ENCODE peak calls at places on chromosomes 5 and 9, in nine cellular contexts. One of them, this sample, is unnamed.

GRCh38 chr5:52964138-52964537 is 25.0 kb upstream of the ITGA2 start:
- DNase-seq in lower leg skin: no peak
- DNase-seq in PC-9: no peak
- DNase-seq in hepatocyte: no peak
- DNase-seq in esophagus squamous epithelium: no peak
- DNase-seq in fibroblast of the aortic adventitia: no peak
- DNase-seq in fibroblast of mammary gland: no peak
- DNase-seq in choroid plexus epithelial cell: no peak
- DNase-seq in cardiac fibroblast: no peak
- DNase-seq in this sample: no peak

GRCh38 chr9:126605792-126606482 is 7.8 kb upstream of the LMX1B start:
- DNase-seq in choroid plexus epithelial cell: no peak
- DNase-seq in cardiac fibroblast: peak; percentile 8
- DNase-seq in fibroblast of the aortic adventitia: no peak
- DNase-seq in hepatocyte: no peak
- DNase-seq in fibroblast of mammary gland: no peak
- DNase-seq in esophagus squamous epithelium: no peak
- DNase-seq in PC-9: no peak
- DNase-seq in lower leg skin: no peak
- DNase-seq in this sample: no peak

GRCh38 chr9:87707805-87708500 is 18.0 kb upstream of the CTSL start:
- DNase-seq in PC-9: no peak
- DNase-seq in esophagus squamous epithelium: no peak
- DNase-seq in fibroblast of mammary gland: no peak
- DNase-seq in cardiac fibroblast: no peak
- DNase-seq in hepatocyte: no peak
- DNase-seq in choroid plexus epithelial cell: peak; percentile 55
- DNase-seq in lower leg skin: no peak
- DNase-seq in fibroblast of the aortic adventitia: no peak
- DNase-seq in this sample: no peak

GRCh38 chr9:21777701-21778100 is 24.7 kb upstream of the MTAP start:
- DNase-seq in PC-9: peak; percentile 48
- DNase-seq in esophagus squamous epithelium: no peak
- DNase-seq in fibroblast of the aortic adventitia: peak; percentile 88
- DNase-seq in hepatocyte: no peak
- DNase-seq in lower leg skin: no peak
- DNase-seq in choroid plexus epithelial cell: peak; percentile 71
- DNase-seq in fibroblast of mammary gland: peak; percentile 88
- DNase-seq in cardiac fibroblast: peak; percentile 70
- DNase-seq in this sample: no peak

GRCh38 chr9:114348906-114349482 is 19.3 kb downstream of the ORM2 start:
- DNase-seq in cardiac fibroblast: peak; percentile 98
- DNase-seq in lower leg skin: peak; percentile 66
- DNase-seq in esophagus squamous epithelium: peak; percentile 57
- DNase-seq in PC-9: peak; percentile 91
- DNase-seq in choroid plexus epithelial cell: peak; percentile 99
- DNase-seq in fibroblast of mammary gland: peak; percentile 97
- DNase-seq in hepatocyte: peak; percentile 94
- DNase-seq in fibroblast of the aortic adventitia: peak; percentile 94
- DNase-seq in this sample: peak; percentile 89

GRCh38 chr5:10635257-10635860 is 71.5 kb downstream of the ANKRD33B start:
- DNase-seq in choroid plexus epithelial cell: peak; percentile 40
- DNase-seq in PC-9: no peak
- DNase-seq in cardiac fibroblast: no peak
- DNase-seq in fibroblast of mammary gland: peak; percentile 74
- DNase-seq in hepatocyte: no peak
- DNase-seq in lower leg skin: no peak
- DNase-seq in fibroblast of the aortic adventitia: peak; percentile 18
- DNase-seq in esophagus squamous epithelium: no peak
- DNase-seq in this sample: peak; percentile 95

GRCh38 chr9:109182940-109183798 is 16.1 kb upstream of the FRRS1L start:
- DNase-seq in esophagus squamous epithelium: no peak
- DNase-seq in fibroblast of mammary gland: peak; percentile 24
- DNase-seq in lower leg skin: no peak
- DNase-seq in choroid plexus epithelial cell: peak; percentile 49
- DNase-seq in PC-9: peak; percentile 54
- DNase-seq in cardiac fibroblast: peak; percentile 33
- DNase-seq in hepatocyte: peak; percentile 48
- DNase-seq in fibroblast of the aortic adventitia: peak; percentile 13
- DNase-seq in this sample: peak; percentile 70

GRCh38 chr5:51345106-51345505 is 38.1 kb upstream of the ISL1 start:
- DNase-seq in esophagus squamous epithelium: no peak
- DNase-seq in cardiac fibroblast: peak; percentile 3
- DNase-seq in lower leg skin: no peak
- DNase-seq in hepatocyte: no peak
- DNase-seq in PC-9: no peak
- DNase-seq in choroid plexus epithelial cell: no peak
- DNase-seq in fibroblast of the aortic adventitia: peak; percentile 77
- DNase-seq in fibroblast of mammary gland: no peak
- DNase-seq in this sample: no peak

GRCh38 chr9:134071149-134071548 is 3.3 kb upstream of the BRD3 start:
- DNase-seq in hepatocyte: no peak
- DNase-seq in esophagus squamous epithelium: no peak
- DNase-seq in lower leg skin: no peak
- DNase-seq in choroid plexus epithelial cell: no peak
- DNase-seq in fibroblast of the aortic adventitia: no peak
- DNase-seq in cardiac fibroblast: no peak
- DNase-seq in PC-9: no peak
- DNase-seq in fibroblast of mammary gland: no peak
- DNase-seq in this sample: no peak

GRCh38 chr9:134069536-134070399 is 1.9 kb upstream of the BRD3 start:
- DNase-seq in cardiac fibroblast: no peak
- DNase-seq in lower leg skin: no peak
- DNase-seq in PC-9: no peak
- DNase-seq in hepatocyte: no peak
- DNase-seq in esophagus squamous epithelium: no peak
- DNase-seq in fibroblast of mammary gland: no peak
- DNase-seq in choroid plexus epithelial cell: no peak
- DNase-seq in fibroblast of the aortic adventitia: no peak
- DNase-seq in this sample: no peak

GRCh38 chr9:134066923-134067851 is 639 bp downstream of the BRD3 start:
- DNase-seq in fibroblast of mammary gland: peak; percentile 15
- DNase-seq in choroid plexus epithelial cell: no peak
- DNase-seq in hepatocyte: peak; percentile 68
- DNase-seq in lower leg skin: no peak
- DNase-seq in cardiac fibroblast: peak; percentile 40
- DNase-seq in esophagus squamous epithelium: no peak
- DNase-seq in PC-9: no peak
- DNase-seq in fibroblast of the aortic adventitia: peak; percentile 19
- DNase-seq in this sample: peak; percentile 54

GRCh38 chr9:134067904-134068741 is at the start of gene BRD3:
- DNase-seq in choroid plexus epithelial cell: peak; percentile 89
- DNase-seq in fibroblast of the aortic adventitia: peak; percentile 82
- DNase-seq in esophagus squamous epithelium: peak; percentile 35
- DNase-seq in hepatocyte: peak; percentile 97
- DNase-seq in PC-9: peak; percentile 57
- DNase-seq in lower leg skin: peak; percentile 76
- DNase-seq in cardiac fibroblast: peak; percentile 90
- DNase-seq in fibroblast of mammary gland: peak; percentile 83
- DNase-seq in this sample: peak; percentile 93

GRCh38 chr9:134068742-134069535 is 1.1 kb upstream of the BRD3 start:
- DNase-seq in fibroblast of mammary gland: peak; percentile 29
- DNase-seq in cardiac fibroblast: no peak
- DNase-seq in PC-9: no peak
- DNase-seq in lower leg skin: no peak
- DNase-seq in choroid plexus epithelial cell: no peak
- DNase-seq in hepatocyte: peak; percentile 10
- DNase-seq in fibroblast of the aortic adventitia: no peak
- DNase-seq in esophagus squamous epithelium: no peak
- DNase-seq in this sample: no peak
- TF ChIP-seq CTCF in fibroblast of mammary gland: no peak
- TF ChIP-seq CTCF in cardiac fibroblast: no peak
- TF ChIP-seq CTCF in PC-9: no peak
- TF ChIP-seq CTCF in lower leg skin: no peak
- TF ChIP-seq CTCF in choroid plexus epithelial cell: no peak
- TF ChIP-seq CTCF in hepatocyte: no peak
- TF ChIP-seq CTCF in fibroblast of the aortic adventitia: no peak
- TF ChIP-seq CTCF in esophagus squamous epithelium: no peak
- TF ChIP-seq CTCF in this sample: no peak

GRCh38 chr5:88688981-88689661 is 193.9 kb downstream of the MEF2C start:
- DNase-seq in hepatocyte: no peak
- DNase-seq in cardiac fibroblast: no peak
- DNase-seq in PC-9: no peak
- DNase-seq in esophagus squamous epithelium: no peak
- DNase-seq in lower leg skin: no peak
- DNase-seq in fibroblast of the aortic adventitia: no peak
- DNase-seq in choroid plexus epithelial cell: no peak
- DNase-seq in fibroblast of mammary gland: no peak
- DNase-seq in this sample: no peak

GRCh38 chr5:88688242-88688959 is 194.6 kb downstream of the MEF2C start:
- DNase-seq in fibroblast of mammary gland: no peak
- DNase-seq in hepatocyte: no peak
- DNase-seq in esophagus squamous epithelium: no peak
- DNase-seq in lower leg skin: no peak
- DNase-seq in choroid plexus epithelial cell: no peak
- DNase-seq in cardiac fibroblast: no peak
- DNase-seq in PC-9: no peak
- DNase-seq in fibroblast of the aortic adventitia: no peak
- DNase-seq in this sample: no peak

GRCh38 chr5:88690619-88691560 is 192.1 kb downstream of the MEF2C start:
- DNase-seq in cardiac fibroblast: peak; percentile 66
- DNase-seq in fibroblast of mammary gland: peak; percentile 56
- DNase-seq in hepatocyte: peak; percentile 84
- DNase-seq in fibroblast of the aortic adventitia: peak; percentile 63
- DNase-seq in esophagus squamous epithelium: no peak
- DNase-seq in choroid plexus epithelial cell: peak; percentile 76
- DNase-seq in PC-9: no peak
- DNase-seq in lower leg skin: peak; percentile 48
- DNase-seq in this sample: peak; percentile 77

GRCh38 chr5:88691945-88692868 is 190.8 kb downstream of the MEF2C start:
- DNase-seq in fibroblast of the aortic adventitia: no peak
- DNase-seq in lower leg skin: no peak
- DNase-seq in esophagus squamous epithelium: no peak
- DNase-seq in choroid plexus epithelial cell: no peak
- DNase-seq in cardiac fibroblast: no peak
- DNase-seq in fibroblast of mammary gland: no peak
- DNase-seq in hepatocyte: no peak
- DNase-seq in PC-9: no peak
- DNase-seq in this sample: no peak

DNA sequence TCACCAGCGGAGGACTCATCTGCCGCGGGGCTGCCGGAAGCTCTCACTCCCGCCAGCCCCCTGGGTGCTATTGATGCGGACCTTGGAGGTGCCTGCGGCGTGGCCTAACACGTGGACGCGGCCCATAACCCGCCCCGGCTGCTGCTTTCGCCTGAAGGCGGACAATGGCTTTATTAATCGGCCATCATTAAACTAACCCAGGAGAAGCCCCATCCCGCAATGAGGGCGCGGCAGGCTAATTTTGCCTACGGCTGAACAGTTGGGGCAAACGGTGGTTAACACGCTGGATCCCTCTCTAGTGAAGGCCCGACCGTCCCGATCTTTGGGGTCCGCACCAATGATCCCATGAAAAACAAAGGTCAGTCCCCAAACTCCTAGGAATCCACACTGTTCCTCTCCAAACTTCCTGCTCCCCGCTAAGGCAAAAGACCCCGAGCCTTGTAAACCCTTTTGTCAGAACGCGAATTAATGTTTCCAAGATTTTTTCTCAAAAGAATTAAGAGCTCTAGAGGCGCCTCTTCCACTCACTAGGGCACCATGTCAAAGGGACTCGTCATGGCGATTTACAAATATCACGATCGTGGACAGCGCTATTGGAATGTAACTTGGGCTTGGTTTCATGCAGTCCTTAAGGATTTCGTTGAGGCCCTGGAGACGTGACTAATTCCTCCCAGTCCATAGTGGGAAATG is 193.2 kb downstream of the MEF2C start:
- DNase-seq in PC-9: no peak
- DNase-seq in fibroblast of the aortic adventitia: peak; percentile 33
- DNase-seq in lower leg skin: no peak
- DNase-seq in fibroblast of mammary gland: no peak
- DNase-seq in esophagus squamous epithelium: no peak
- DNase-seq in cardiac fibroblast: no peak
- DNase-seq in choroid plexus epithelial cell: no peak
- DNase-seq in hepatocyte: no peak
- DNase-seq in this sample: no peak
- H3K4me3 ChIP-seq in PC-9: no peak overlapping the region
- H3K4me3 ChIP-seq in fibroblast of the aortic adventitia: no peak overlapping the region
- H3K4me3 ChIP-seq in lower leg skin: no peak overlapping the region
- H3K4me3 ChIP-seq in fibroblast of mammary gland: no peak overlapping the region
- H3K4me3 ChIP-seq in esophagus squamous epithelium: no peak overlapping the region
- H3K4me3 ChIP-seq in cardiac fibroblast: no peak overlapping the region
- H3K4me3 ChIP-seq in choroid plexus epithelial cell: no peak overlapping the region
- H3K4me3 ChIP-seq in hepatocyte: no peak overlapping the region
- H3K4me3 ChIP-seq in this sample: no peak overlapping the region

GRCh38 chr5:150211156-150212030 is 21.5 kb downstream of the SLC6A7 start:
- DNase-seq in hepatocyte: peak; percentile 39
- DNase-seq in lower leg skin: no peak
- DNase-seq in cardiac fibroblast: no peak
- DNase-seq in choroid plexus epithelial cell: no peak
- DNase-seq in PC-9: no peak
- DNase-seq in fibroblast of the aortic adventitia: no peak
- DNase-seq in fibroblast of mammary gland: no peak
- DNase-seq in esophagus squamous epithelium: no peak
- DNase-seq in this sample: no peak

GRCh38 chr5:150210644-150211043 is 20.8 kb downstream of the SLC6A7 start:
- DNase-seq in cardiac fibroblast: no peak
- DNase-seq in lower leg skin: no peak
- DNase-seq in PC-9: no peak
- DNase-seq in esophagus squamous epithelium: no peak
- DNase-seq in hepatocyte: no peak
- DNase-seq in choroid plexus epithelial cell: no peak
- DNase-seq in fibroblast of the aortic adventitia: no peak
- DNase-seq in fibroblast of mammary gland: no peak
- DNase-seq in this sample: no peak

GRCh38 chr5:150206780-150207115 is 16.9 kb downstream of the SLC6A7 start:
- DNase-seq in esophagus squamous epithelium: no peak
- DNase-seq in PC-9: no peak
- DNase-seq in fibroblast of mammary gland: no peak
- DNase-seq in fibroblast of the aortic adventitia: no peak
- DNase-seq in choroid plexus epithelial cell: no peak
- DNase-seq in hepatocyte: no peak
- DNase-seq in lower leg skin: no peak
- DNase-seq in cardiac fibroblast: no peak
- DNase-seq in this sample: no peak

GRCh38 chr5:150208187-150209015 is 18.5 kb downstream of the SLC6A7 start:
- DNase-seq in hepatocyte: no peak
- DNase-seq in choroid plexus epithelial cell: no peak
- DNase-seq in fibroblast of the aortic adventitia: peak; percentile 36
- DNase-seq in PC-9: peak; percentile 48
- DNase-seq in lower leg skin: no peak
- DNase-seq in esophagus squamous epithelium: no peak
- DNase-seq in fibroblast of mammary gland: peak; percentile 79
- DNase-seq in cardiac fibroblast: peak; percentile 21
- DNase-seq in this sample: no peak

GRCh38 chr5:150209020-150209635 is 19.3 kb downstream of the SLC6A7 start:
- DNase-seq in lower leg skin: peak; percentile 41
- DNase-seq in PC-9: peak; percentile 84
- DNase-seq in choroid plexus epithelial cell: peak; percentile 42
- DNase-seq in cardiac fibroblast: peak; percentile 66
- DNase-seq in fibroblast of mammary gland: peak; percentile 56
- DNase-seq in fibroblast of the aortic adventitia: no peak
- DNase-seq in esophagus squamous epithelium: no peak
- DNase-seq in hepatocyte: no peak
- DNase-seq in this sample: no peak
- TF ChIP-seq CTCF in lower leg skin: no peak
- TF ChIP-seq CTCF in PC-9: no peak
- TF ChIP-seq CTCF in choroid plexus epithelial cell: no peak
- TF ChIP-seq CTCF in cardiac fibroblast: no peak
- TF ChIP-seq CTCF in fibroblast of mammary gland: no peak
- TF ChIP-seq CTCF in fibroblast of the aortic adventitia: no peak
- TF ChIP-seq CTCF in esophagus squamous epithelium: no peak
- TF ChIP-seq CTCF in hepatocyte: no peak
- TF ChIP-seq CTCF in this sample: no peak

GRCh38 chr5:123097483-123097870 is 8.4 kb downstream of the PRDM6 start:
- DNase-seq in esophagus squamous epithelium: no peak
- DNase-seq in hepatocyte: no peak
- DNase-seq in fibroblast of mammary gland: no peak
- DNase-seq in cardiac fibroblast: no peak
- DNase-seq in PC-9: no peak
- DNase-seq in lower leg skin: no peak
- DNase-seq in fibroblast of the aortic adventitia: no peak
- DNase-seq in choroid plexus epithelial cell: no peak
- DNase-seq in this sample: no peak

GRCh38 chr5:123093279-123094226 is 4.5 kb downstream of the PRDM6 start:
- DNase-seq in fibroblast of the aortic adventitia: peak; percentile 70
- DNase-seq in cardiac fibroblast: no peak
- DNase-seq in esophagus squamous epithelium: no peak
- DNase-seq in PC-9: no peak
- DNase-seq in choroid plexus epithelial cell: no peak
- DNase-seq in lower leg skin: no peak
- DNase-seq in fibroblast of mammary gland: no peak
- DNase-seq in hepatocyte: peak; percentile 30
- DNase-seq in this sample: no peak

GRCh38 chr5:123094227-123094918 is 5.3 kb downstream of the PRDM6 start:
- DNase-seq in fibroblast of mammary gland: no peak
- DNase-seq in lower leg skin: no peak
- DNase-seq in PC-9: no peak
- DNase-seq in choroid plexus epithelial cell: no peak
- DNase-seq in hepatocyte: peak; percentile 32
- DNase-seq in fibroblast of the aortic adventitia: peak; percentile 83
- DNase-seq in cardiac fibroblast: no peak
- DNase-seq in esophagus squamous epithelium: no peak
- DNase-seq in this sample: no peak

GRCh38 chr5:123094919-123095693 is 6.1 kb downstream of the PRDM6 start:
- DNase-seq in fibroblast of the aortic adventitia: peak; percentile 73
- DNase-seq in cardiac fibroblast: no peak
- DNase-seq in esophagus squamous epithelium: no peak
- DNase-seq in hepatocyte: peak; percentile 47
- DNase-seq in PC-9: no peak
- DNase-seq in choroid plexus epithelial cell: no peak
- DNase-seq in fibroblast of mammary gland: no peak
- DNase-seq in lower leg skin: no peak
- DNase-seq in this sample: no peak

GRCh38 chr5:123095694-123096120 is 6.7 kb downstream of the PRDM6 start:
- DNase-seq in fibroblast of the aortic adventitia: peak; percentile 53
- DNase-seq in lower leg skin: no peak
- DNase-seq in PC-9: no peak
- DNase-seq in cardiac fibroblast: no peak
- DNase-seq in fibroblast of mammary gland: no peak
- DNase-seq in esophagus squamous epithelium: no peak
- DNase-seq in choroid plexus epithelial cell: no peak
- DNase-seq in hepatocyte: no peak
- DNase-seq in this sample: no peak
- H3K4me3 ChIP-seq in fibroblast of the aortic adventitia: peak overlapping the region; percentile 53
- H3K4me3 ChIP-seq in lower leg skin: no peak overlapping the region
- H3K4me3 ChIP-seq in PC-9: no peak overlapping the region
- H3K4me3 ChIP-seq in cardiac fibroblast: no peak overlapping the region
- H3K4me3 ChIP-seq in fibroblast of mammary gland: no peak overlapping the region
- H3K4me3 ChIP-seq in esophagus squamous epithelium: no peak overlapping the region
- H3K4me3 ChIP-seq in choroid plexus epithelial cell: no peak overlapping the region
- H3K4me3 ChIP-seq in hepatocyte: no peak overlapping the region
- H3K4me3 ChIP-seq in this sample: no peak overlapping the region